ENCODE peak calls at places on chromosomes 2 and 18, in seven cellular contexts. Q is SK-N-SH, Y is HCT116, H is K562, L is HepG2, U is GM12878, G is H1. K is an unnamed sample.

GRCh38 chr2:20568501-20569463 is 82.1 kb downstream of the HS1BP3 start:
- DNase-seq in Q (no peak), Y (no peak), H (no peak), L (no peak), U (no peak), G (no peak), K (no peak)

GRCh38 chr2:104690255-104690999 is 163.5 kb upstream of the POU3F3 start:
- DNase-seq in Q (no peak), Y (no peak), H (no peak), L (no peak), U (no peak), G (no peak), K (no peak)

GRCh38 chr2:74921236-74921736 is 37.2 kb upstream of the POLE4 start:
- DNase-seq in Q (no peak), Y (no peak), H (no peak), L (peak), U (no peak), G (no peak), K (no peak)

GRCh38 chr2:51795248-51795888 is 763.4 kb upstream of the NRXN1 start:
- DNase-seq in Q (peak), Y (peak), H (no peak), L (peak), U (no peak), G (peak), K (peak)

GRCh38 chr2:73069855-73070650 is 1.5 kb downstream of the SFXN5 start:
- DNase-seq in Q (no peak), Y (no peak), H (peak), L (peak), U (no peak), G (no peak), K (no peak)

GRCh38 chr2:240358080-240358479 is 77.4 kb upstream of the GPC1 start:
- DNase-seq in Q (peak), Y (no peak), H (no peak), L (no peak), U (no peak), G (no peak), K (no peak)

GRCh38 chr2:221389421-221389820 is 182.7 kb downstream of the EPHA4 start:
- DNase-seq in Q (no peak), Y (no peak), H (no peak), L (no peak), U (no peak), G (no peak), K (no peak)

GRCh38 chr18:51890762-51891161 is 449.2 kb upstream of the DCC start:
- DNase-seq in Q (no peak), Y (no peak), H (no peak), L (no peak), U (no peak), G (no peak), K (peak)

GRCh38 chr2:69309336-69310048 is 77.5 kb downstream of the GFPT1 start:
- DNase-seq in Q (peak), Y (no peak), H (no peak), L (no peak), U (no peak), G (no peak), K (no peak)

GRCh38 chr2:179671314-179671713 is 190.1 kb downstream of the ZNF385B start:
- DNase-seq in Q (no peak), Y (no peak), H (no peak), L (no peak), U (no peak), G (no peak), K (no peak)

GRCh38 chr2:188307850-188308283 is 16.2 kb downstream of the GULP1 start:
- DNase-seq in Q (peak), Y (no peak), H (no peak), L (no peak), U (no peak), G (no peak), K (no peak)

GRCh38 chr2:9071032-9071431 is 67.5 kb upstream of the MBOAT2 start:
- DNase-seq in Q (no peak), Y (peak), H (peak), L (peak), U (no peak), G (no peak), K (no peak)
- TF ChIP-seq JUND in Q (peak), Y (peak), H (peak), L (no peak), U (no peak), G (no peak), K (no peak)

GRCh38 chr2:32663864-32664263 is 36.0 kb downstream of the TTC27 start:
- DNase-seq in Q (no peak), Y (no peak), H (no peak), L (no peak), U (no peak), G (no peak), K (no peak)
- TF ChIP-seq JUND in Q (no peak), Y (no peak), H (no peak), L (no peak), U (no peak), G (no peak), K (no peak)

GRCh38 chr2:232487385-232488096 is at the start of gene ECEL1:
- DNase-seq in Q (peak), Y (no peak), H (no peak), L (no peak), U (no peak), G (peak), K (no peak)

GRCh38 chr2:232485333-232485756 is 2.3 kb downstream of the ECEL1 start:
- DNase-seq in Q (no peak), Y (no peak), H (no peak), L (no peak), U (no peak), G (no peak), K (no peak)

GRCh38 chr2:232484628-232485332 is 2.9 kb downstream of the ECEL1 start:
- DNase-seq in Q (peak), Y (no peak), H (no peak), L (no peak), U (no peak), G (no peak), K (no peak)

GRCh38 chr2:232486558-232487384 is 863 bp downstream of the ECEL1 start:
- DNase-seq in Q (peak), Y (no peak), H (no peak), L (no peak), U (no peak), G (no peak), K (no peak)

GRCh38 chr2:232485757-232486557 is 1.7 kb downstream of the ECEL1 start:
- DNase-seq in Q (peak), Y (no peak), H (no peak), L (no peak), U (no peak), G (peak), K (no peak)
- TF ChIP-seq JUND in Q (no peak), Y (no peak), H (no peak), L (no peak), U (no peak), G (no peak), K (no peak)

GRCh38 chr2:216761119-216761518 is 65.8 kb upstream of the IGFBP5 start:
- DNase-seq in Q (no peak), Y (no peak), H (no peak), L (no peak), U (no peak), G (no peak), K (no peak)
- TF ChIP-seq JUND in Q (no peak), Y (no peak), H (no peak), L (no peak), U (no peak), G (no peak), K (no peak)

GRCh38 chr2:191566347-191566746 is 111.6 kb upstream of the NABP1 start:
- DNase-seq in Q (peak), Y (peak), H (peak), L (peak), U (no peak), G (peak), K (peak)
- TF ChIP-seq JUND in Q (no peak), Y (no peak), H (no peak), L (no peak), U (no peak), G (no peak), K (no peak)

GRCh38 chr2:56705713-56706112 is 521.9 kb downstream of the CCDC85A start:
- DNase-seq in Q (no peak), Y (no peak), H (no peak), L (no peak), U (no peak), G (no peak), K (no peak)
- TF ChIP-seq JUND in Q (peak), Y (no peak), H (no peak), L (no peak), U (no peak), G (no peak), K (no peak)

GRCh38 chr2:56053679-56054078 is 130.1 kb upstream of the EFEMP1 start:
- DNase-seq in Q (no peak), Y (no peak), H (no peak), L (no peak), U (no peak), G (no peak), K (no peak)
- TF ChIP-seq JUND in Q (no peak), Y (no peak), H (no peak), L (no peak), U (no peak), G (no peak), K (no peak)

GRCh38 chr18:69758458-69758857 is 189.2 kb downstream of the CD226 start:
- DNase-seq in Q (no peak), Y (no peak), H (no peak), L (no peak), U (no peak), G (no peak), K (no peak)
- TF ChIP-seq JUND in Q (no peak), Y (no peak), H (no peak), L (no peak), U (no peak), G (no peak), K (no peak)

DNA sequence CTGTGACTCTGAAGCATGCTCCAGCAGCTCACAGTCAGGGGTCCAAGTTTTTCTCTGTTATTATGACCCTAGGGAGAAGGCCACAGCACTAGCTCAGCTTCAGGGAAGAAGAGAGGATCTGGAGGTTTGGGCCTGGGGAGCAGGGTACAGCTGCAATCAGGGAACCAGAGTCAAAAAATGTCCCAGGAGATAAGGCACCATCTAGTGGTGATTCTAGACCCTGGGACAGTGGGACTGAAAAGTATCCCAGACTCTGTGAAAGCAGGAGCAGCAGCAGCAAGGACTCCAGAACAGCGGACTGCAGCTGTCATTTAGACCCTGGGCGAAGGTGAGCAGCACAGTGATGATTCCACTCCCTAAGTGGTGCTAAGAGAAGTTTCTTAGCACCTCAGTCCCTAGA is 278.4 kb upstream of the DDX18 start:
- DNase-seq in Q (no peak), Y (no peak), H (no peak), L (peak), U (no peak), G (no peak), K (peak)
- TF ChIP-seq JUND in Q (no peak), Y (no peak), H (no peak), L (no peak), U (no peak), G (no peak), K (no peak)

DNA sequence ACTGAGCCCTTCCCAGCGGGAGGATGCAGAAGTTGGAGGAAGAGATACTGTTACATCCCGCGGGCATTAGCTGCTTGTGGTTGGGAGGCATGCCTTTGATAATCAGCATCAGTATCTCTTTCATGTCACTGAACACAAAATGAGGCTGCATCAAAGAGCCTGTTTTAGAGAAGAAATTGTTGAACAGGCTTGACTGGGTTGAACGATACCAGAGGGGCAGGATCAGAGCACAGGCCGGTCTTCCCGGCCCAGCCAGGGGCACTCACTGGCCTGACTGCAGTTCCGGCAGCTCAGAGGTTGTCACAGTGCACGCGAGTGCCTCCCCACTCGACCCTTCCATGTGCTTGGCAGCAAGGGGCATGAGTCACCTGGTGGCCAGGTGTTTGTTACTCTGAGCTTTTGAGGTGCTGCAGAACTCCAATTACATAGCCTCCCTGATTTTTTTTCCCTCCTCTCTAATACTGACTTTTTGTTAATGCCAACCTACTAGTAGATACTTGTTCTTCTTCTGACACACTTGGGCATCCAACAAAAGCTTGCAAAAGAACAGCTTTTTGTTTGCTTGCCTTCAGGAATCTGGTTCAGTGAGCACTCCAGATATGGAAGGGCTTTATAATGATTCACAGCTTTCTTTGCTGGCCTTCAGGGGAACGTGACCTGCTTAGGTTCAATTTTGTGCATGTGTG is 121.6 kb downstream of the VAPA start:
- DNase-seq in Q (no peak), Y (no peak), H (no peak), L (no peak), U (no peak), G (no peak), K (no peak)
- TF ChIP-seq JUND in Q (no peak), Y (no peak), H (no peak), L (no peak), U (no peak), G (no peak), K (no peak)

K was measured in T47D.